ENCODE peak calls at places on chromosomes 4 and X, in seven cellular contexts. One of them, this sample, is unnamed.

GRCh38 chr4:157291071-157291470 is 70.5 kb downstream of the GRIA2 start:
- DNase-seq in CD8-positive, alpha-beta T cell: no peak
- DNase-seq in PC-3: peak; percentile 5
- DNase-seq in stomach: no peak
- DNase-seq in heart right ventricle: no peak
- DNase-seq in fibroblast of lung: no peak
- DNase-seq in lower lobe of right lung: no peak
- DNase-seq in this sample: no peak

GRCh38 chr4:77445846-77446245 is 159.8 kb upstream of the CXCL13 start:
- DNase-seq in stomach: no peak
- DNase-seq in heart right ventricle: no peak
- DNase-seq in fibroblast of lung: no peak
- DNase-seq in lower lobe of right lung: no peak
- DNase-seq in CD8-positive, alpha-beta T cell: no peak
- DNase-seq in PC-3: no peak
- DNase-seq in this sample: no peak

GRCh38 chrX:130228871-130229270 is 39.8 kb downstream of the ZNF280C start:
- DNase-seq in stomach: no peak
- DNase-seq in PC-3: no peak
- DNase-seq in CD8-positive, alpha-beta T cell: no peak
- DNase-seq in heart right ventricle: no peak
- DNase-seq in lower lobe of right lung: no peak
- DNase-seq in fibroblast of lung: no peak
- DNase-seq in this sample: no peak

GRCh38 chr4:130722370-130722769 is 1626.4 kb downstream of the C4orf33 start:
- DNase-seq in lower lobe of right lung: no peak
- DNase-seq in stomach: no peak
- DNase-seq in fibroblast of lung: no peak
- DNase-seq in PC-3: peak; percentile 65
- DNase-seq in heart right ventricle: no peak
- DNase-seq in CD8-positive, alpha-beta T cell: no peak
- DNase-seq in this sample: no peak

GRCh38 chrX:78375894-78376293 is 48.5 kb upstream of the CYSLTR1 start:
- DNase-seq in CD8-positive, alpha-beta T cell: no peak
- DNase-seq in lower lobe of right lung: no peak
- DNase-seq in fibroblast of lung: no peak
- DNase-seq in stomach: no peak
- DNase-seq in heart right ventricle: no peak
- DNase-seq in PC-3: peak; percentile 92
- DNase-seq in this sample: no peak

GRCh38 chr4:87560802-87561201 is 31.6 kb upstream of the SPARCL1 start:
- DNase-seq in CD8-positive, alpha-beta T cell: no peak
- DNase-seq in PC-3: no peak
- DNase-seq in heart right ventricle: no peak
- DNase-seq in stomach: no peak
- DNase-seq in lower lobe of right lung: no peak
- DNase-seq in fibroblast of lung: no peak
- DNase-seq in this sample: no peak

GRCh38 chr4:108619372-108620100 is 840 bp upstream of the RPL34 start:
- DNase-seq in stomach: no peak
- DNase-seq in fibroblast of lung: no peak
- DNase-seq in heart right ventricle: no peak
- DNase-seq in lower lobe of right lung: no peak
- DNase-seq in CD8-positive, alpha-beta T cell: peak; percentile 7
- DNase-seq in PC-3: no peak
- DNase-seq in this sample: no peak

GRCh38 chr4:11609751-11610150 is 181.1 kb upstream of the HS3ST1 start:
- DNase-seq in fibroblast of lung: no peak
- DNase-seq in heart right ventricle: no peak
- DNase-seq in lower lobe of right lung: no peak
- DNase-seq in CD8-positive, alpha-beta T cell: no peak
- DNase-seq in stomach: no peak
- DNase-seq in PC-3: no peak
- DNase-seq in this sample: no peak

DNA sequence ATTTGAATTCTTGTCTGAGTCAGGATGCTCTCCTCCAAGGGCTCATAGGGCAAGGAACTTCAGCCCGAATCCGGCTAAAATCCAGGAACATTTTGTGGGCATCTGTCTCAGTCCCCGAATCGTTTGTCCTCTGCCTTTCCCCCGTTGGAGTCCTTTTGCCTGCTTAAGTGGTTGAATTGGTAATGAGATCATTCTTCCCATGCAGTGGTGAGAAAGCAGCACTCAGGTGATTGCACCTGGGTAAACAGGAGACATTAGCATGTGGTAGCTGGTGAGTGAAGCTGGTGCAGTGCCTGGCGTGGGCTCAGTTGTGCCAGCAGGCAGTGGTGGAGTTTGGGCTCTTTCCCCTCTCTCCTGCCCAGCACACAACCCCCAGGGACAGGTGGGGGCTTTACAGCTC is 61.9 kb upstream of the MTM1 start:
- DNase-seq in heart right ventricle: no peak
- DNase-seq in fibroblast of lung: no peak
- DNase-seq in CD8-positive, alpha-beta T cell: no peak
- DNase-seq in PC-3: no peak
- DNase-seq in stomach: no peak
- DNase-seq in lower lobe of right lung: no peak
- DNase-seq in this sample: no peak
- H3K4me1 ChIP-seq in heart right ventricle: no peaks in the 10 kb centered on the region
- H3K4me1 ChIP-seq in fibroblast of lung: peaks cover 3% of the 10 kb centered on the region
- H3K4me1 ChIP-seq in CD8-positive, alpha-beta T cell: no peaks in the 10 kb centered on the region
- H3K4me1 ChIP-seq in PC-3: peaks cover 19% of the 10 kb centered on the region
- H3K4me1 ChIP-seq in stomach: peaks cover 3% of the 10 kb centered on the region
- H3K4me1 ChIP-seq in lower lobe of right lung: peaks cover 30% of the 10 kb centered on the region
- H3K4me1 ChIP-seq in this sample: no peaks in the 10 kb centered on the region

DNA sequence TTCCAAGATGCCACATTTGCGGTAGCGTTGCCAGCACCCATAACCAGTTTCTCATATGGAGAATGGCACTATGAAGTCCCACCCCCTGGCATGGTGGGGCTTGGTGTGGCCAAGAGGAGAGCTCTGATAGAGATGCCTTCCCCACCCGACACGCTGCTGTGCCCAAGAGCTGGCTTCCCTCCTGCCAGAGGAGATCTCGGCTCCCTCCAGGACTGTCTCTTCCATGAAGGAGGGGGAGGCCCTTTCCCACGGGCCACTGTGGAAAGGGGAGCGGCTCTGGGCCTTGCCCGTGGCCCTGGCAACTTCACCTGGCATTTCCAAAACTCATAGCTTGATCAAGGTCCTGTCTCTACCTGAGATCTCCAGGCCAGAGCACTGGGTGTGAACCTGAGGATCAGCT is 217.3 kb upstream of the PSAPL1 start:
- DNase-seq in PC-3: no peak
- DNase-seq in heart right ventricle: no peak
- DNase-seq in stomach: no peak
- DNase-seq in lower lobe of right lung: peak; percentile 30
- DNase-seq in fibroblast of lung: no peak
- DNase-seq in CD8-positive, alpha-beta T cell: no peak
- DNase-seq in this sample: no peak
- H3K4me1 ChIP-seq in PC-3: peaks cover 35% of the 10 kb centered on the region
- H3K4me1 ChIP-seq in heart right ventricle: no peaks in the 10 kb centered on the region
- H3K4me1 ChIP-seq in stomach: no peaks in the 10 kb centered on the region
- H3K4me1 ChIP-seq in lower lobe of right lung: peaks cover 29% of the 10 kb centered on the region
- H3K4me1 ChIP-seq in fibroblast of lung: peaks cover 22% of the 10 kb centered on the region
- H3K4me1 ChIP-seq in CD8-positive, alpha-beta T cell: peaks cover 29% of the 10 kb centered on the region
- H3K4me1 ChIP-seq in this sample: peaks cover 22% of the 10 kb centered on the region

DNA sequence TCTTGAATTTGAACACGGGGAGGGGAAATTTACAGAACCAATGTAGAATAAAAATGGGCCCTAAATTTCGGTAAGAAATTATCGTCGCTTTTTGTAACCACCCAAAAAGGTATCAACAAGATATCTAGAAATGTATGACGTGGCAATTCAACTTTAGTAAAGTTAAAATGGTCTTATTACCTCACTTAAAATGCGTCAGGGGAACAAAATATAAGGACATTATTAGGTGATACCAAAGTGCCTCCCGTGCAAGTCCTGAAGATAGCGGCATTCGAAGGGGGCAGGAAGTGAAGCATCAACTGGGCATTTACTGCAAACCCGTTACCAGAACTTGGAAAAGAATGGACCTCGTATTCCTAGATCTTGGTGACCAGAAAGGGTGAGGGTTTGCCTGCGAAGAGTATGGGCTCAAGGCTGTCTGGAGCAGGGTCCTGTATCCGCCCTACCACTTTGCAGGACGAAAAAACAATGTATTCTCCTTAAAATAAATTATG is 980 bp downstream of the AP1S2 start:
- DNase-seq in fibroblast of lung: peak; percentile 21
- DNase-seq in heart right ventricle: no peak
- DNase-seq in lower lobe of right lung: no peak
- DNase-seq in PC-3: peak; percentile 15
- DNase-seq in stomach: no peak
- DNase-seq in CD8-positive, alpha-beta T cell: no peak
- DNase-seq in this sample: no peak
- H3K4me1 ChIP-seq in fibroblast of lung: no peaks in the 10 kb centered on the region
- H3K4me1 ChIP-seq in heart right ventricle: peaks cover 3% of the 10 kb centered on the region
- H3K4me1 ChIP-seq in lower lobe of right lung: no peaks in the 10 kb centered on the region
- H3K4me1 ChIP-seq in PC-3: peaks cover 36% of the 10 kb centered on the region
- H3K4me1 ChIP-seq in stomach: no peaks in the 10 kb centered on the region
- H3K4me1 ChIP-seq in CD8-positive, alpha-beta T cell: no peaks in the 10 kb centered on the region
- H3K4me1 ChIP-seq in this sample: peaks cover 3% of the 10 kb centered on the region

DNA sequence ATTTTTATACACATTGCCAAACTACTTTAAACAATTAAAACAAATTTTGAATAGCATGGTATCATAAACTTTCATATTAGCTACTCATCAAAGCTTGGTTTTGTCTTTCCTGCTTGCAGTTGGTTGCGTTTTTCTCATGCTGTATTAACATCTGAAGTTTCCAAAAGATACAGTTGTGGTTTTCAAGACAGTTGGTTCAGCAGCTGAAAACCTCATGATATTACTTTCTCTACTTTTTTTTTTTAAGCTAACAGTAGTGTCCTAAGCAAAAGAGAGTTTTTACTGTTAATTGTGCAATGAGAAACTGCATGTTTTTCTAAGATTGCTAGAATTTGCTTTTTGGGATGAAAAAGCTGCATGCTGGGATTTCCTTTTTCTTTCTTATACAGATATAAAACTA is 15.2 kb downstream of the RUFY3 start:
- DNase-seq in stomach: no peak
- DNase-seq in heart right ventricle: no peak
- DNase-seq in CD8-positive, alpha-beta T cell: no peak
- DNase-seq in lower lobe of right lung: no peak
- DNase-seq in fibroblast of lung: no peak
- DNase-seq in PC-3: no peak
- DNase-seq in this sample: no peak
- H3K4me1 ChIP-seq in stomach: peaks cover 8% of the 10 kb centered on the region
- H3K4me1 ChIP-seq in heart right ventricle: peaks cover 19% of the 10 kb centered on the region
- H3K4me1 ChIP-seq in CD8-positive, alpha-beta T cell: peaks cover 49% of the 10 kb centered on the region
- H3K4me1 ChIP-seq in lower lobe of right lung: peaks cover 29% of the 10 kb centered on the region
- H3K4me1 ChIP-seq in fibroblast of lung: peaks cover 4% of the 10 kb centered on the region
- H3K4me1 ChIP-seq in PC-3: peaks cover 19% of the 10 kb centered on the region
- H3K4me1 ChIP-seq in this sample: peaks cover 86% of the 10 kb centered on the region